ENCODE peak calls at places on chromosomes 11 and 22, in seven cellular contexts. P, M, G, S, V, X and Y are unnamed samples.

GRCh38 chr11:128790200-128790599 is 76.9 kb downstream of the KCNJ1 start:
- DNase-seq in P (no peak), M (no peak), G (no peak), S (peak), V (no peak), X (no peak), Y (no peak)

GRCh38 chr11:110059706-110060430 is 33.3 kb upstream of the ZC3H12C start:
- DNase-seq in P (no peak), M (no peak), G (no peak), S (no peak), V (no peak), X (no peak), Y (no peak)

GRCh38 chr11:19365743-19366410 is 125.1 kb upstream of the E2F8 start:
- DNase-seq in P (no peak), M (no peak), G (no peak), S (peak), V (no peak), X (no peak), Y (no peak)

GRCh38 chr22:31790240-31790639 is 36.4 kb downstream of the DEPDC5 start:
- DNase-seq in P (no peak), M (no peak), G (no peak), S (no peak), V (no peak), X (no peak), Y (peak)

GRCh38 chr22:45548991-45549736 is 46.5 kb downstream of the FBLN1 start:
- DNase-seq in P (no peak), M (no peak), G (peak), S (no peak), V (no peak), X (peak), Y (peak)

GRCh38 chr11:71251159-71251721 is 1.1 kb downstream of the SHANK2 start:
- DNase-seq in P (no peak), M (peak), G (no peak), S (no peak), V (no peak), X (no peak), Y (no peak)

GRCh38 chr22:24965822-24966626 is 13.5 kb downstream of the KIAA1671 start:
- DNase-seq in P (no peak), M (no peak), G (peak), S (peak), V (no peak), X (no peak), Y (no peak)

GRCh38 chr11:33682019-33682418 is 18.6 kb downstream of the C11orf91 start:
- DNase-seq in P (no peak), M (no peak), G (no peak), S (no peak), V (no peak), X (no peak), Y (no peak)

GRCh38 chr11:45412521-45412920 is 126.4 kb upstream of the SYT13 start:
- DNase-seq in P (no peak), M (peak), G (no peak), S (no peak), V (no peak), X (no peak), Y (no peak)

GRCh38 chr11:35765211-35765610 is 102.6 kb downstream of the TRIM44 start:
- DNase-seq in P (no peak), M (no peak), G (no peak), S (no peak), V (no peak), X (no peak), Y (no peak)

GRCh38 chr22:16844529-16844928 is 19.3 kb upstream of the XKR3 start:
- DNase-seq in P (no peak), M (no peak), G (no peak), S (no peak), V (no peak), X (no peak), Y (no peak)

GRCh38 chr11:133945087-133945974 is 11.4 kb downstream of the IGSF9B start:
- DNase-seq in P (no peak), M (peak), G (no peak), S (no peak), V (no peak), X (no peak), Y (no peak)

GRCh38 chr22:39179841-39180335 is 27.4 kb upstream of the CBX7 start:
- DNase-seq in P (no peak), M (no peak), G (no peak), S (no peak), V (no peak), X (no peak), Y (no peak)

GRCh38 chr11:43644626-43645299 is 35.8 kb upstream of the HSD17B12 start:
- DNase-seq in P (no peak), M (no peak), G (no peak), S (no peak), V (no peak), X (no peak), Y (peak)

GRCh38 chr11:43649921-43650320 is 30.6 kb upstream of the HSD17B12 start:
- DNase-seq in P (no peak), M (no peak), G (no peak), S (no peak), V (no peak), X (no peak), Y (no peak)

GRCh38 chr11:43648888-43649287 is 31.6 kb upstream of the HSD17B12 start:
- DNase-seq in P (no peak), M (no peak), G (no peak), S (no peak), V (no peak), X (no peak), Y (no peak)

GRCh38 chr11:43646767-43647166 is 33.8 kb upstream of the HSD17B12 start:
- DNase-seq in P (no peak), M (no peak), G (no peak), S (no peak), V (no peak), X (no peak), Y (no peak)

GRCh38 chr11:43649501-43649900 is 31.0 kb upstream of the HSD17B12 start:
- DNase-seq in P (no peak), M (no peak), G (no peak), S (no peak), V (no peak), X (no peak), Y (peak)
- TF ChIP-seq CTCF in P (no peak), M (no peak), G (no peak), S (no peak), V (no peak), X (no peak), Y (no peak)

GRCh38 chr11:12246989-12247388 is 130.4 kb upstream of the PARVA start:
- DNase-seq in P (no peak), M (no peak), G (no peak), S (no peak), V (no peak), X (no peak), Y (no peak)

GRCh38 chr11:12244156-12244555 is 133.2 kb upstream of the PARVA start:
- DNase-seq in P (no peak), M (no peak), G (no peak), S (no peak), V (no peak), X (no peak), Y (no peak)

GRCh38 chr11:12245091-12245490 is 132.3 kb upstream of the PARVA start:
- DNase-seq in P (no peak), M (no peak), G (no peak), S (no peak), V (no peak), X (no peak), Y (no peak)

GRCh38 chr11:12246169-12246568 is 131.2 kb upstream of the PARVA start:
- DNase-seq in P (no peak), M (peak), G (no peak), S (no peak), V (no peak), X (no peak), Y (no peak)

GRCh38 chr11:12245549-12245986 is 131.8 kb upstream of the PARVA start:
- DNase-seq in P (no peak), M (no peak), G (no peak), S (no peak), V (no peak), X (no peak), Y (no peak)
- TF ChIP-seq MAX in P (no peak), M (no peak), G (no peak), S (no peak), V (no peak), X (no peak), Y (no peak)

GRCh38 chr11:67245046-67245445 is 21.2 kb upstream of the GRK2 start:
- DNase-seq in P (no peak), M (no peak), G (no peak), S (no peak), V (no peak), X (no peak), Y (no peak)
- TF ChIP-seq CTCF in P (no peak), M (no peak), G (no peak), S (no peak), V (no peak), X (no peak), Y (no peak)

GRCh38 chr11:78211565-78211964 is 22.8 kb downstream of the USP35 start:
- DNase-seq in P (no peak), M (no peak), G (no peak), S (no peak), V (no peak), X (no peak), Y (no peak)

GRCh38 chr11:78214331-78215194 is 25.8 kb downstream of the USP35 start:
- DNase-seq in P (peak), M (no peak), G (no peak), S (no peak), V (no peak), X (no peak), Y (no peak)

GRCh38 chr11:78216021-78216420 is 27.3 kb downstream of the USP35 start:
- DNase-seq in P (no peak), M (no peak), G (no peak), S (no peak), V (no peak), X (no peak), Y (no peak)

GRCh38 chr11:78212586-78213371 is 24.1 kb downstream of the USP35 start:
- DNase-seq in P (peak), M (no peak), G (no peak), S (no peak), V (no peak), X (no peak), Y (no peak)

GRCh38 chr11:78213526-78214330 is 25.0 kb downstream of the USP35 start:
- DNase-seq in P (peak), M (no peak), G (no peak), S (peak), V (no peak), X (no peak), Y (no peak)
- TF ChIP-seq MAX in P (no peak), M (no peak), G (no peak), S (no peak), V (no peak), X (no peak), Y (no peak)